ENCODE peak calls at places on chromosome 18, in six cellular contexts. One of them, this sample, is unnamed.

GRCh38 chr18:36046898-36047297 is 20.5 kb downstream of the RPRD1A start:
- DNase-seq in upper lobe of right lung: no peak
- DNase-seq in ELR: no peak
- DNase-seq in T-helper 9 cell: no peak
- DNase-seq in tibial nerve: no peak
- DNase-seq in osteocyte: no peak
- DNase-seq in this sample: no peak

GRCh38 chr18:23115683-23116096 is 19.6 kb upstream of the CABLES1 start:
- DNase-seq in upper lobe of right lung: no peak
- DNase-seq in ELR: peak; percentile 99
- DNase-seq in T-helper 9 cell: no peak
- DNase-seq in tibial nerve: no peak
- DNase-seq in osteocyte: no peak
- DNase-seq in this sample: no peak

GRCh38 chr18:62637807-62638687 is 77.3 kb upstream of the PHLPP1 start:
- DNase-seq in upper lobe of right lung: no peak
- DNase-seq in ELR: peak; percentile 32
- DNase-seq in T-helper 9 cell: peak; percentile 17
- DNase-seq in tibial nerve: no peak
- DNase-seq in osteocyte: no peak
- DNase-seq in this sample: no peak

GRCh38 chr18:44714376-44714775 is 33.7 kb downstream of the SETBP1 start:
- DNase-seq in upper lobe of right lung: no peak
- DNase-seq in ELR: no peak
- DNase-seq in T-helper 9 cell: no peak
- DNase-seq in tibial nerve: no peak
- DNase-seq in osteocyte: no peak
- DNase-seq in this sample: no peak

GRCh38 chr18:421236-422155 is 79.0 kb downstream of the COLEC12 start:
- DNase-seq in upper lobe of right lung: no peak
- DNase-seq in ELR: peak; percentile 68
- DNase-seq in T-helper 9 cell: no peak
- DNase-seq in tibial nerve: no peak
- DNase-seq in osteocyte: no peak
- DNase-seq in this sample: no peak

GRCh38 chr18:63137999-63138448 is 181.5 kb downstream of the BCL2 start:
- DNase-seq in upper lobe of right lung: no peak
- DNase-seq in ELR: no peak
- DNase-seq in T-helper 9 cell: peak; percentile 48
- DNase-seq in tibial nerve: no peak
- DNase-seq in osteocyte: no peak
- DNase-seq in this sample: no peak

GRCh38 chr18:79583426-79583825 is 96.2 kb upstream of the CTDP1 start:
- DNase-seq in upper lobe of right lung: peak; percentile 44
- DNase-seq in ELR: no peak
- DNase-seq in T-helper 9 cell: no peak
- DNase-seq in tibial nerve: peak; percentile 4
- DNase-seq in osteocyte: peak; percentile 77
- DNase-seq in this sample: peak; percentile 60

GRCh38 chr18:24613887-24614286 is 153.4 kb downstream of the HRH4 start:
- DNase-seq in upper lobe of right lung: no peak
- DNase-seq in ELR: no peak
- DNase-seq in T-helper 9 cell: no peak
- DNase-seq in tibial nerve: no peak
- DNase-seq in osteocyte: no peak
- DNase-seq in this sample: no peak

GRCh38 chr18:9731380-9731779 is 23.3 kb downstream of the RAB31 start:
- DNase-seq in upper lobe of right lung: no peak
- DNase-seq in ELR: peak; percentile 94
- DNase-seq in T-helper 9 cell: no peak
- DNase-seq in tibial nerve: no peak
- DNase-seq in osteocyte: no peak
- DNase-seq in this sample: no peak

GRCh38 chr18:12838178-12838634 is 45.8 kb downstream of the PTPN2 start:
- DNase-seq in upper lobe of right lung: peak; percentile 80
- DNase-seq in ELR: peak; percentile 97
- DNase-seq in T-helper 9 cell: no peak
- DNase-seq in tibial nerve: no peak
- DNase-seq in osteocyte: no peak
- DNase-seq in this sample: peak; percentile 87

GRCh38 chr18:56889621-56890020 is 238.5 kb downstream of the WDR7 start:
- DNase-seq in upper lobe of right lung: no peak
- DNase-seq in ELR: no peak
- DNase-seq in T-helper 9 cell: no peak
- DNase-seq in tibial nerve: no peak
- DNase-seq in osteocyte: no peak
- DNase-seq in this sample: no peak

GRCh38 chr18:76208632-76209308 is 286.3 kb downstream of the ZNF516 start:
- DNase-seq in upper lobe of right lung: no peak
- DNase-seq in ELR: no peak
- DNase-seq in T-helper 9 cell: no peak
- DNase-seq in tibial nerve: no peak
- DNase-seq in osteocyte: no peak
- DNase-seq in this sample: no peak

GRCh38 chr18:67783215-67783946 is 266.9 kb upstream of the DSEL start:
- DNase-seq in upper lobe of right lung: no peak
- DNase-seq in ELR: peak; percentile 97
- DNase-seq in T-helper 9 cell: no peak
- DNase-seq in tibial nerve: no peak
- DNase-seq in osteocyte: no peak
- DNase-seq in this sample: no peak

GRCh38 chr18:22463076-22463475 is 45.4 kb upstream of the CTAGE1 start:
- DNase-seq in upper lobe of right lung: no peak
- DNase-seq in ELR: no peak
- DNase-seq in T-helper 9 cell: no peak
- DNase-seq in tibial nerve: no peak
- DNase-seq in osteocyte: no peak
- DNase-seq in this sample: no peak

GRCh38 chr18:58189008-58189407 is 145.0 kb downstream of the NEDD4L start:
- DNase-seq in upper lobe of right lung: no peak
- DNase-seq in ELR: no peak
- DNase-seq in T-helper 9 cell: no peak
- DNase-seq in tibial nerve: no peak
- DNase-seq in osteocyte: no peak
- DNase-seq in this sample: no peak

GRCh38 chr18:79903071-79903635 is 48.3 kb downstream of the SLC66A2 start:
- DNase-seq in upper lobe of right lung: peak; percentile 61
- DNase-seq in ELR: no peak
- DNase-seq in T-helper 9 cell: no peak
- DNase-seq in tibial nerve: no peak
- DNase-seq in osteocyte: peak; percentile 82
- DNase-seq in this sample: peak; percentile 78

GRCh38 chr18:36622610-36623009 is 206.2 kb downstream of the TPGS2 start:
- DNase-seq in upper lobe of right lung: no peak
- DNase-seq in ELR: no peak
- DNase-seq in T-helper 9 cell: no peak
- DNase-seq in tibial nerve: no peak
- DNase-seq in osteocyte: no peak
- DNase-seq in this sample: no peak

GRCh38 chr18:45671366-45671765 is 52.6 kb upstream of the SLC14A1 start:
- DNase-seq in upper lobe of right lung: no peak
- DNase-seq in ELR: no peak
- DNase-seq in T-helper 9 cell: no peak
- DNase-seq in tibial nerve: no peak
- DNase-seq in osteocyte: no peak
- DNase-seq in this sample: no peak

This sample was measured in lower leg skin.